ENCODE peak calls at places on chromosomes 13 and 19, in four cellular contexts. One of them, this sample, is unnamed.

GRCh38 chr13:33258437-33259193 is 26.9 kb downstream of the STARD13 start:
- DNase-seq in GDM1: no peak
- DNase-seq in effector CD4-positive, alpha-beta T cell: no peak
- DNase-seq in activated T-helper 1 cell treated with anti-CD3 and anti-CD28 coated beads, Interleukin-12 subunit alpha, Interleukin-12 subunit beta, Interleukin-2, Interleukin-4 antibody, amounts not matched to agents 30 ng/mL and 10 ng/mL and 1 ng/mL, durations not matched to agents 14 hours and 24 hours and 36 hours: no peak
- DNase-seq in this sample: no peak

GRCh38 chr13:27168086-27168485 is 3.5 kb downstream of the USP12 start:
- DNase-seq in GDM1: no peak
- DNase-seq in effector CD4-positive, alpha-beta T cell: no peak
- DNase-seq in activated T-helper 1 cell treated with anti-CD3 and anti-CD28 coated beads, Interleukin-12 subunit alpha, Interleukin-12 subunit beta, Interleukin-2, Interleukin-4 antibody, amounts not matched to agents 30 ng/mL and 10 ng/mL and 1 ng/mL, durations not matched to agents 14 hours and 24 hours and 36 hours: no peak
- DNase-seq in this sample: no peak

GRCh38 chr13:113776231-113777125 is 17.5 kb downstream of the TMEM255B start:
- DNase-seq in GDM1: no peak
- DNase-seq in effector CD4-positive, alpha-beta T cell: no peak
- DNase-seq in activated T-helper 1 cell treated with anti-CD3 and anti-CD28 coated beads, Interleukin-12 subunit alpha, Interleukin-12 subunit beta, Interleukin-2, Interleukin-4 antibody, amounts not matched to agents 30 ng/mL and 10 ng/mL and 1 ng/mL, durations not matched to agents 14 hours and 24 hours and 36 hours: no peak
- DNase-seq in this sample: no peak

GRCh38 chr13:34156841-34157365 is 339.0 kb downstream of the RFC3 start:
- DNase-seq in GDM1: peak; percentile 85
- DNase-seq in effector CD4-positive, alpha-beta T cell: no peak
- DNase-seq in activated T-helper 1 cell treated with anti-CD3 and anti-CD28 coated beads, Interleukin-12 subunit alpha, Interleukin-12 subunit beta, Interleukin-2, Interleukin-4 antibody, amounts not matched to agents 30 ng/mL and 10 ng/mL and 1 ng/mL, durations not matched to agents 14 hours and 24 hours and 36 hours: peak; percentile 59
- DNase-seq in this sample: peak; percentile 16

GRCh38 chr19:11265177-11265784 is 3.0 kb upstream of the DOCK6 start:
- DNase-seq in GDM1: no peak
- DNase-seq in effector CD4-positive, alpha-beta T cell: no peak
- DNase-seq in activated T-helper 1 cell treated with anti-CD3 and anti-CD28 coated beads, Interleukin-12 subunit alpha, Interleukin-12 subunit beta, Interleukin-2, Interleukin-4 antibody, amounts not matched to agents 30 ng/mL and 10 ng/mL and 1 ng/mL, durations not matched to agents 14 hours and 24 hours and 36 hours: no peak
- DNase-seq in this sample: no peak

GRCh38 chr13:66407159-66407558 is 823.0 kb downstream of the PCDH9 start:
- DNase-seq in GDM1: no peak
- DNase-seq in effector CD4-positive, alpha-beta T cell: no peak
- DNase-seq in activated T-helper 1 cell treated with anti-CD3 and anti-CD28 coated beads, Interleukin-12 subunit alpha, Interleukin-12 subunit beta, Interleukin-2, Interleukin-4 antibody, amounts not matched to agents 30 ng/mL and 10 ng/mL and 1 ng/mL, durations not matched to agents 14 hours and 24 hours and 36 hours: no peak
- DNase-seq in this sample: no peak

GRCh38 chr19:54271106-54271505 is 9.8 kb downstream of the LILRB2 start:
- DNase-seq in GDM1: no peak
- DNase-seq in effector CD4-positive, alpha-beta T cell: no peak
- DNase-seq in activated T-helper 1 cell treated with anti-CD3 and anti-CD28 coated beads, Interleukin-12 subunit alpha, Interleukin-12 subunit beta, Interleukin-2, Interleukin-4 antibody, amounts not matched to agents 30 ng/mL and 10 ng/mL and 1 ng/mL, durations not matched to agents 14 hours and 24 hours and 36 hours: no peak
- DNase-seq in this sample: no peak

GRCh38 chr13:111658150-111659100 is 338.0 kb downstream of the TEX29 start:
- DNase-seq in GDM1: no peak
- DNase-seq in effector CD4-positive, alpha-beta T cell: no peak
- DNase-seq in activated T-helper 1 cell treated with anti-CD3 and anti-CD28 coated beads, Interleukin-12 subunit alpha, Interleukin-12 subunit beta, Interleukin-2, Interleukin-4 antibody, amounts not matched to agents 30 ng/mL and 10 ng/mL and 1 ng/mL, durations not matched to agents 14 hours and 24 hours and 36 hours: no peak
- DNase-seq in this sample: no peak

GRCh38 chr19:40139533-40140287 is 49.0 kb upstream of the ZNF780A start:
- DNase-seq in GDM1: no peak
- DNase-seq in effector CD4-positive, alpha-beta T cell: no peak
- DNase-seq in activated T-helper 1 cell treated with anti-CD3 and anti-CD28 coated beads, Interleukin-12 subunit alpha, Interleukin-12 subunit beta, Interleukin-2, Interleukin-4 antibody, amounts not matched to agents 30 ng/mL and 10 ng/mL and 1 ng/mL, durations not matched to agents 14 hours and 24 hours and 36 hours: no peak
- DNase-seq in this sample: no peak